ENCODE peak calls at places on chromosome 18, in ten cellular contexts. One of them, this sample, is unnamed.

GRCh38 chr18:8705941-8706544 is 687 bp downstream of the MTCL1 start:
- DNase-seq in aorta: peak
- DNase-seq in amniotic stem cell: no peak
- DNase-seq in T-helper 2 cell: no peak
- DNase-seq in tibial nerve: no peak
- DNase-seq in MV-4-11: no peak
- DNase-seq in A549: no peak
- DNase-seq in GM12865: no peak
- DNase-seq in NCI-H1694: no peak
- DNase-seq in substantia nigra: no peak
- DNase-seq in this sample: no peak

GRCh38 chr18:64444819-64445218 is 295.9 kb upstream of the LINC00305 start:
- DNase-seq in tibial nerve: no peak
- DNase-seq in aorta: no peak
- DNase-seq in A549: no peak
- DNase-seq in NCI-H1694: no peak
- DNase-seq in amniotic stem cell: no peak
- DNase-seq in T-helper 2 cell: no peak
- DNase-seq in substantia nigra: no peak
- DNase-seq in GM12865: no peak
- DNase-seq in MV-4-11: no peak
- DNase-seq in this sample: no peak

GRCh38 chr18:44342167-44342566 is 338.5 kb upstream of the SETBP1 start:
- DNase-seq in tibial nerve: no peak
- DNase-seq in GM12865: no peak
- DNase-seq in NCI-H1694: no peak
- DNase-seq in substantia nigra: no peak
- DNase-seq in amniotic stem cell: no peak
- DNase-seq in MV-4-11: no peak
- DNase-seq in aorta: no peak
- DNase-seq in A549: no peak
- DNase-seq in T-helper 2 cell: no peak
- DNase-seq in this sample: no peak

GRCh38 chr18:79774111-79774510 is 23.6 kb upstream of the KCNG2 start:
- DNase-seq in T-helper 2 cell: no peak
- DNase-seq in GM12865: no peak
- DNase-seq in A549: no peak
- DNase-seq in amniotic stem cell: no peak
- DNase-seq in MV-4-11: no peak
- DNase-seq in NCI-H1694: no peak
- DNase-seq in tibial nerve: no peak
- DNase-seq in aorta: peak
- DNase-seq in substantia nigra: no peak
- DNase-seq in this sample: no peak

GRCh38 chr18:51537487-51537886 is 340.0 kb upstream of the MEX3C start:
- DNase-seq in amniotic stem cell: no peak
- DNase-seq in tibial nerve: no peak
- DNase-seq in A549: no peak
- DNase-seq in NCI-H1694: no peak
- DNase-seq in substantia nigra: peak
- DNase-seq in aorta: no peak
- DNase-seq in GM12865: peak
- DNase-seq in T-helper 2 cell: no peak
- DNase-seq in MV-4-11: peak
- DNase-seq in this sample: no peak

GRCh38 chr18:24503182-24503581 is 42.7 kb downstream of the HRH4 start:
- DNase-seq in tibial nerve: no peak
- DNase-seq in A549: no peak
- DNase-seq in MV-4-11: no peak
- DNase-seq in substantia nigra: no peak
- DNase-seq in NCI-H1694: peak
- DNase-seq in amniotic stem cell: no peak
- DNase-seq in GM12865: no peak
- DNase-seq in T-helper 2 cell: no peak
- DNase-seq in aorta: no peak
- DNase-seq in this sample: no peak

GRCh38 chr18:63216911-63217311 is 102.7 kb downstream of the BCL2 start:
- DNase-seq in tibial nerve: no peak
- DNase-seq in substantia nigra: no peak
- DNase-seq in A549: no peak
- DNase-seq in NCI-H1694: no peak
- DNase-seq in GM12865: peak
- DNase-seq in aorta: no peak
- DNase-seq in MV-4-11: no peak
- DNase-seq in T-helper 2 cell: no peak
- DNase-seq in amniotic stem cell: no peak
- DNase-seq in this sample: no peak

GRCh38 chr18:47883771-47884413 is 46.6 kb downstream of the SMAD2 start:
- DNase-seq in tibial nerve: no peak
- DNase-seq in MV-4-11: no peak
- DNase-seq in GM12865: no peak
- DNase-seq in amniotic stem cell: no peak
- DNase-seq in T-helper 2 cell: no peak
- DNase-seq in aorta: no peak
- DNase-seq in substantia nigra: no peak
- DNase-seq in NCI-H1694: no peak
- DNase-seq in A549: no peak
- DNase-seq in this sample: no peak

GRCh38 chr18:58870130-58870529 is 5.5 kb downstream of the ZNF532 start:
- DNase-seq in NCI-H1694: no peak
- DNase-seq in amniotic stem cell: no peak
- DNase-seq in aorta: no peak
- DNase-seq in T-helper 2 cell: no peak
- DNase-seq in A549: no peak
- DNase-seq in GM12865: no peak
- DNase-seq in MV-4-11: no peak
- DNase-seq in substantia nigra: no peak
- DNase-seq in tibial nerve: no peak
- DNase-seq in this sample: no peak

GRCh38 chr18:23629444-23629946 is 33.2 kb downstream of the ANKRD29 start:
- DNase-seq in amniotic stem cell: no peak
- DNase-seq in substantia nigra: no peak
- DNase-seq in GM12865: peak
- DNase-seq in T-helper 2 cell: no peak
- DNase-seq in tibial nerve: no peak
- DNase-seq in NCI-H1694: no peak
- DNase-seq in A549: peak
- DNase-seq in MV-4-11: no peak
- DNase-seq in aorta: no peak
- DNase-seq in this sample: no peak

GRCh38 chr18:35389095-35389618 is 12.0 kb upstream of the ZNF396 start:
- DNase-seq in GM12865: no peak
- DNase-seq in T-helper 2 cell: no peak
- DNase-seq in tibial nerve: peak
- DNase-seq in NCI-H1694: no peak
- DNase-seq in substantia nigra: no peak
- DNase-seq in aorta: no peak
- DNase-seq in MV-4-11: no peak
- DNase-seq in A549: no peak
- DNase-seq in amniotic stem cell: no peak
- DNase-seq in this sample: no peak

GRCh38 chr18:12862467-12862866 is 21.6 kb downstream of the PTPN2 start:
- DNase-seq in amniotic stem cell: no peak
- DNase-seq in substantia nigra: no peak
- DNase-seq in GM12865: no peak
- DNase-seq in aorta: no peak
- DNase-seq in tibial nerve: no peak
- DNase-seq in A549: no peak
- DNase-seq in NCI-H1694: no peak
- DNase-seq in T-helper 2 cell: no peak
- DNase-seq in MV-4-11: no peak
- DNase-seq in this sample: no peak

GRCh38 chr18:7758764-7759163 is 191.6 kb downstream of the PTPRM start:
- DNase-seq in GM12865: no peak
- DNase-seq in aorta: no peak
- DNase-seq in tibial nerve: no peak
- DNase-seq in amniotic stem cell: no peak
- DNase-seq in substantia nigra: no peak
- DNase-seq in T-helper 2 cell: no peak
- DNase-seq in A549: no peak
- DNase-seq in NCI-H1694: no peak
- DNase-seq in MV-4-11: no peak
- DNase-seq in this sample: no peak

GRCh38 chr18:24136967-24137373 is 1.9 kb upstream of the CABYR start:
- DNase-seq in A549: no peak
- DNase-seq in substantia nigra: no peak
- DNase-seq in GM12865: peak
- DNase-seq in NCI-H1694: no peak
- DNase-seq in T-helper 2 cell: no peak
- DNase-seq in aorta: no peak
- DNase-seq in tibial nerve: no peak
- DNase-seq in MV-4-11: no peak
- DNase-seq in amniotic stem cell: no peak
- DNase-seq in this sample: no peak

GRCh38 chr18:8701546-8702118 is 3.7 kb upstream of the MTCL1 start:
- DNase-seq in A549: peak
- DNase-seq in tibial nerve: no peak
- DNase-seq in MV-4-11: no peak
- DNase-seq in substantia nigra: no peak
- DNase-seq in amniotic stem cell: peak
- DNase-seq in NCI-H1694: no peak
- DNase-seq in T-helper 2 cell: no peak
- DNase-seq in GM12865: no peak
- DNase-seq in aorta: no peak
- DNase-seq in this sample: no peak

GRCh38 chr18:48571619-48572384 is 33.0 kb downstream of the CTIF start:
- DNase-seq in tibial nerve: no peak
- DNase-seq in amniotic stem cell: no peak
- DNase-seq in GM12865: no peak
- DNase-seq in MV-4-11: no peak
- DNase-seq in substantia nigra: no peak
- DNase-seq in aorta: peak
- DNase-seq in T-helper 2 cell: no peak
- DNase-seq in NCI-H1694: no peak
- DNase-seq in A549: no peak
- DNase-seq in this sample: no peak

GRCh38 chr18:39976771-39977170 is 1978.3 kb upstream of the PIK3C3 start:
- DNase-seq in amniotic stem cell: no peak
- DNase-seq in A549: no peak
- DNase-seq in GM12865: no peak
- DNase-seq in substantia nigra: no peak
- DNase-seq in T-helper 2 cell: no peak
- DNase-seq in tibial nerve: no peak
- DNase-seq in NCI-H1694: no peak
- DNase-seq in aorta: no peak
- DNase-seq in MV-4-11: no peak
- DNase-seq in this sample: no peak

GRCh38 chr18:79797518-79798345 is at the start of gene KCNG2:
- DNase-seq in T-helper 2 cell: no peak
- DNase-seq in A549: no peak
- DNase-seq in amniotic stem cell: no peak
- DNase-seq in substantia nigra: no peak
- DNase-seq in GM12865: peak
- DNase-seq in tibial nerve: no peak
- DNase-seq in aorta: peak
- DNase-seq in NCI-H1694: no peak
- DNase-seq in MV-4-11: no peak
- DNase-seq in this sample: no peak

GRCh38 chr18:21053127-21053526 is 58.5 kb downstream of the ROCK1 start:
- DNase-seq in tibial nerve: no peak
- DNase-seq in NCI-H1694: no peak
- DNase-seq in aorta: no peak
- DNase-seq in A549: peak
- DNase-seq in amniotic stem cell: peak
- DNase-seq in GM12865: no peak
- DNase-seq in substantia nigra: no peak
- DNase-seq in MV-4-11: no peak
- DNase-seq in T-helper 2 cell: no peak
- DNase-seq in this sample: no peak

GRCh38 chr18:26656944-26657536 is 108.7 kb upstream of the KCTD1 start:
- DNase-seq in GM12865: peak
- DNase-seq in tibial nerve: peak
- DNase-seq in A549: peak
- DNase-seq in aorta: peak
- DNase-seq in substantia nigra: peak
- DNase-seq in MV-4-11: no peak
- DNase-seq in T-helper 2 cell: no peak
- DNase-seq in amniotic stem cell: peak
- DNase-seq in NCI-H1694: peak
- DNase-seq in this sample: no peak

GRCh38 chr18:48709371-48709770 is 170.5 kb downstream of the CTIF start:
- DNase-seq in substantia nigra: no peak
- DNase-seq in A549: no peak
- DNase-seq in T-helper 2 cell: no peak
- DNase-seq in aorta: peak
- DNase-seq in amniotic stem cell: no peak
- DNase-seq in tibial nerve: no peak
- DNase-seq in GM12865: no peak
- DNase-seq in MV-4-11: no peak
- DNase-seq in NCI-H1694: no peak
- DNase-seq in this sample: no peak

GRCh38 chr18:62505669-62506494 is 16.9 kb upstream of the ZCCHC2 start:
- DNase-seq in NCI-H1694: no peak
- DNase-seq in amniotic stem cell: no peak
- DNase-seq in T-helper 2 cell: no peak
- DNase-seq in A549: no peak
- DNase-seq in MV-4-11: peak
- DNase-seq in tibial nerve: no peak
- DNase-seq in substantia nigra: no peak
- DNase-seq in aorta: no peak
- DNase-seq in GM12865: peak
- DNase-seq in this sample: no peak

GRCh38 chr18:79800353-79801180 is 2.8 kb downstream of the KCNG2 start:
- DNase-seq in MV-4-11: no peak
- DNase-seq in tibial nerve: no peak
- DNase-seq in GM12865: no peak
- DNase-seq in A549: no peak
- DNase-seq in amniotic stem cell: no peak
- DNase-seq in substantia nigra: no peak
- DNase-seq in NCI-H1694: no peak
- DNase-seq in aorta: peak
- DNase-seq in T-helper 2 cell: no peak
- DNase-seq in this sample: no peak

GRCh38 chr18:79556829-79557585 is 122.6 kb upstream of the CTDP1 start:
- DNase-seq in GM12865: no peak
- DNase-seq in T-helper 2 cell: no peak
- DNase-seq in NCI-H1694: no peak
- DNase-seq in substantia nigra: no peak
- DNase-seq in MV-4-11: no peak
- DNase-seq in tibial nerve: no peak
- DNase-seq in A549: no peak
- DNase-seq in aorta: peak
- DNase-seq in amniotic stem cell: no peak
- DNase-seq in this sample: no peak

GRCh38 chr18:41809652-41810051 is 145.4 kb upstream of the PIK3C3 start:
- DNase-seq in tibial nerve: no peak
- DNase-seq in MV-4-11: no peak
- DNase-seq in NCI-H1694: no peak
- DNase-seq in A549: no peak
- DNase-seq in GM12865: no peak
- DNase-seq in substantia nigra: no peak
- DNase-seq in T-helper 2 cell: no peak
- DNase-seq in amniotic stem cell: no peak
- DNase-seq in aorta: no peak
- DNase-seq in this sample: no peak

GRCh38 chr18:11175266-11175947 is 26.0 kb upstream of the PIEZO2 start:
- DNase-seq in A549: no peak
- DNase-seq in GM12865: no peak
- DNase-seq in aorta: no peak
- DNase-seq in NCI-H1694: no peak
- DNase-seq in amniotic stem cell: peak
- DNase-seq in T-helper 2 cell: no peak
- DNase-seq in tibial nerve: no peak
- DNase-seq in MV-4-11: no peak
- DNase-seq in substantia nigra: no peak
- DNase-seq in this sample: no peak

GRCh38 chr18:22673182-22673862 is 255.6 kb upstream of the CTAGE1 start:
- DNase-seq in GM12865: no peak
- DNase-seq in A549: no peak
- DNase-seq in T-helper 2 cell: no peak
- DNase-seq in MV-4-11: no peak
- DNase-seq in tibial nerve: no peak
- DNase-seq in substantia nigra: no peak
- DNase-seq in aorta: no peak
- DNase-seq in NCI-H1694: no peak
- DNase-seq in amniotic stem cell: no peak
- DNase-seq in this sample: no peak

GRCh38 chr18:12410121-12410520 is 2.4 kb downstream of the PRELID3A start:
- DNase-seq in amniotic stem cell: no peak
- DNase-seq in tibial nerve: no peak
- DNase-seq in substantia nigra: no peak
- DNase-seq in T-helper 2 cell: no peak
- DNase-seq in A549: no peak
- DNase-seq in aorta: peak
- DNase-seq in GM12865: no peak
- DNase-seq in MV-4-11: no peak
- DNase-seq in NCI-H1694: no peak
- DNase-seq in this sample: no peak